ENCODE peak calls at places on chromosomes 7 and 10, in eight cellular contexts. H is effector CD8-positive, alpha-beta T cell; J is WTC11; U is lower leg skin; B is HT-29; F is left cardiac atrium; K is left ventricle myocardium superior; N is fibroblast of lung. Y is an unnamed sample.

GRCh38 chr10:34139559-34139958 is 675.5 kb downstream of the PARD3 start:
- DNase-seq in F (no peak), U (no peak), B (no peak), H (no peak), N (peak), K (no peak), J (no peak), Y (no peak)

GRCh38 chr10:101575580-101576228 is 12.4 kb downstream of the POLL start:
- DNase-seq in N (no peak), U (no peak), B (no peak), J (no peak), K (no peak), F (no peak), H (no peak), Y (no peak)

GRCh38 chr7:126698446-126698845 is 554.3 kb downstream of the GRM8 start:
- DNase-seq in B (peak), U (no peak), N (no peak), J (no peak), K (no peak), H (no peak), F (no peak), Y (no peak)

GRCh38 chr7:110718514-110719205 is 372.3 kb upstream of the LRRN3 start:
- DNase-seq in B (no peak), K (no peak), J (no peak), U (no peak), H (no peak), N (no peak), F (no peak), Y (no peak)

GRCh38 chr7:55518836-55519235 is 53.5 kb downstream of the VOPP1 start:
- DNase-seq in H (no peak), U (no peak), F (no peak), K (no peak), N (no peak), J (no peak), B (no peak), Y (no peak)

GRCh38 chr10:33758299-33758698 is 423.8 kb upstream of the NRP1 start:
- DNase-seq in J (no peak), H (no peak), K (no peak), F (no peak), U (no peak), N (no peak), B (no peak), Y (no peak)

GRCh38 chr7:117769085-117769484 is 104.2 kb downstream of the CTTNBP2 start:
- DNase-seq in J (no peak), H (no peak), N (no peak), U (no peak), F (no peak), B (no peak), K (no peak), Y (no peak)

GRCh38 chr7:15007507-15007906 is 105.0 kb upstream of the DGKB start:
- DNase-seq in B (peak), H (no peak), J (peak), N (no peak), F (no peak), U (no peak), K (no peak), Y (no peak)

GRCh38 chr10:6065406-6065805 is 3.2 kb upstream of the IL2RA start:
- DNase-seq in U (peak), B (no peak), J (no peak), K (no peak), N (no peak), H (no peak), F (no peak), Y (no peak)

GRCh38 chr7:36281945-36282727 is 107.5 kb upstream of the ANLN start:
- DNase-seq in H (no peak), F (no peak), K (no peak), J (no peak), U (no peak), B (peak), N (peak), Y (no peak)

GRCh38 chr7:157138424-157139141 is at the start of gene UBE3C:
- DNase-seq in B (peak), J (peak), H (peak), K (peak), N (peak), U (peak), F (peak), Y (peak)

GRCh38 chr7:64307254-64308018 is 6.3 kb upstream of the ZNF736 start:
- DNase-seq in F (peak), U (peak), N (peak), H (peak), B (no peak), K (peak), J (no peak), Y (peak)

GRCh38 chr10:131870831-131871672 is 29.8 kb upstream of the PPP2R2D start:
- DNase-seq in U (no peak), J (no peak), N (no peak), B (no peak), F (no peak), H (no peak), K (no peak), Y (no peak)

GRCh38 chr10:96720422-96721206 is at the start of gene PIK3AP1:
- DNase-seq in H (no peak), F (peak), N (no peak), U (peak), K (peak), B (peak), J (peak), Y (no peak)

GRCh38 chr7:41103331-41103730 is 599.6 kb downstream of the INHBA start:
- DNase-seq in K (no peak), U (no peak), F (no peak), J (no peak), N (peak), B (no peak), H (no peak), Y (no peak)

GRCh38 chr7:111329367-111330234 is 232.7 kb downstream of the IMMP2L start:
- DNase-seq in F (no peak), H (no peak), U (no peak), N (peak), B (no peak), K (no peak), J (no peak), Y (no peak)